ENCODE peak calls at places on chromosome 12, in five cellular contexts. One of them, this sample, is unnamed.

GRCh38 chr12:20097561-20097960 is 270.8 kb upstream of the PDE3A start:
- DNase-seq in tibial nerve: no peak
- DNase-seq in right cardiac atrium: no peak
- DNase-seq in GM23338: no peak
- DNase-seq in transverse colon: no peak
- DNase-seq in this sample: no peak

GRCh38 chr12:125418902-125419564 is 353.8 kb downstream of the AACS start:
- DNase-seq in right cardiac atrium: no peak
- DNase-seq in transverse colon: no peak
- DNase-seq in tibial nerve: no peak
- DNase-seq in GM23338: no peak
- DNase-seq in this sample: no peak

GRCh38 chr12:110578522-110579238 is 4.4 kb downstream of the PPTC7 start:
- DNase-seq in right cardiac atrium: no peak
- DNase-seq in transverse colon: no peak
- DNase-seq in GM23338: no peak
- DNase-seq in tibial nerve: no peak
- DNase-seq in this sample: no peak

GRCh38 chr12:13002301-13003097 is 2.4 kb upstream of the HEBP1 start:
- DNase-seq in transverse colon: no peak
- DNase-seq in tibial nerve: no peak
- DNase-seq in GM23338: no peak
- DNase-seq in right cardiac atrium: no peak
- DNase-seq in this sample: no peak

GRCh38 chr12:26135010-26135420 is 10.2 kb upstream of the BHLHE41 start:
- DNase-seq in transverse colon: peak
- DNase-seq in tibial nerve: no peak
- DNase-seq in GM23338: no peak
- DNase-seq in right cardiac atrium: no peak
- DNase-seq in this sample: no peak

GRCh38 chr12:50004696-50005095 is 20.6 kb downstream of the RACGAP1 start:
- DNase-seq in GM23338: no peak
- DNase-seq in right cardiac atrium: no peak
- DNase-seq in tibial nerve: no peak
- DNase-seq in transverse colon: no peak
- DNase-seq in this sample: no peak

GRCh38 chr12:51183816-51184215 is 10.9 kb upstream of the TFCP2 start:
- DNase-seq in transverse colon: peak
- DNase-seq in right cardiac atrium: no peak
- DNase-seq in tibial nerve: no peak
- DNase-seq in GM23338: peak
- DNase-seq in this sample: peak

GRCh38 chr12:107441906-107442305 is 243.7 kb upstream of the PWP1 start:
- DNase-seq in right cardiac atrium: no peak
- DNase-seq in GM23338: no peak
- DNase-seq in tibial nerve: no peak
- DNase-seq in transverse colon: no peak
- DNase-seq in this sample: no peak

GRCh38 chr12:32437095-32437515 is 37.7 kb downstream of the FGD4 start:
- DNase-seq in transverse colon: no peak
- DNase-seq in right cardiac atrium: no peak
- DNase-seq in tibial nerve: no peak
- DNase-seq in GM23338: no peak
- DNase-seq in this sample: no peak

GRCh38 chr12:92149563-92149962 is 3.9 kb upstream of the BTG1 start:
- DNase-seq in transverse colon: no peak
- DNase-seq in tibial nerve: no peak
- DNase-seq in GM23338: no peak
- DNase-seq in right cardiac atrium: no peak
- DNase-seq in this sample: no peak

GRCh38 chr12:107225626-107226025 is 132.3 kb upstream of the CRY1 start:
- DNase-seq in transverse colon: no peak
- DNase-seq in tibial nerve: no peak
- DNase-seq in GM23338: peak
- DNase-seq in right cardiac atrium: no peak
- DNase-seq in this sample: no peak

GRCh38 chr12:92928431-92928961 is 599 bp downstream of the EEA1 start:
- DNase-seq in GM23338: no peak
- DNase-seq in tibial nerve: peak
- DNase-seq in right cardiac atrium: peak
- DNase-seq in transverse colon: peak
- DNase-seq in this sample: peak

GRCh38 chr12:66491812-66492361 is 187.0 kb downstream of the GRIP1 start:
- DNase-seq in right cardiac atrium: no peak
- DNase-seq in transverse colon: no peak
- DNase-seq in tibial nerve: no peak
- DNase-seq in GM23338: no peak
- DNase-seq in this sample: no peak

GRCh38 chr12:124375789-124376175 is 80.9 kb downstream of the RFLNA start:
- DNase-seq in GM23338: no peak
- DNase-seq in transverse colon: no peak
- DNase-seq in tibial nerve: no peak
- DNase-seq in right cardiac atrium: no peak
- DNase-seq in this sample: no peak

GRCh38 chr12:129109174-129110001 is 256.1 kb downstream of the GLT1D1 start:
- DNase-seq in transverse colon: no peak
- DNase-seq in tibial nerve: no peak
- DNase-seq in GM23338: no peak
- DNase-seq in right cardiac atrium: no peak
- DNase-seq in this sample: no peak

GRCh38 chr12:55935742-55936151 is 4.8 kb downstream of the DGKA start:
- DNase-seq in GM23338: peak
- DNase-seq in tibial nerve: no peak
- DNase-seq in transverse colon: no peak
- DNase-seq in right cardiac atrium: peak
- DNase-seq in this sample: peak

GRCh38 chr12:103331643-103332042 is 164.1 kb downstream of the C12orf42 start:
- DNase-seq in GM23338: peak
- DNase-seq in transverse colon: no peak
- DNase-seq in right cardiac atrium: no peak
- DNase-seq in tibial nerve: no peak
- DNase-seq in this sample: no peak

GRCh38 chr12:14962797-14963196 is 1.4 kb upstream of the ARHGDIB start:
- DNase-seq in right cardiac atrium: no peak
- DNase-seq in tibial nerve: no peak
- DNase-seq in GM23338: no peak
- DNase-seq in transverse colon: no peak
- DNase-seq in this sample: no peak

GRCh38 chr12:68886636-68887572 is 46.1 kb downstream of the CPM start:
- DNase-seq in transverse colon: no peak
- DNase-seq in GM23338: no peak
- DNase-seq in right cardiac atrium: no peak
- DNase-seq in tibial nerve: no peak
- DNase-seq in this sample: no peak

GRCh38 chr12:27521066-27521465 is 2.9 kb upstream of the PPFIBP1 start:
- DNase-seq in transverse colon: no peak
- DNase-seq in GM23338: peak
- DNase-seq in tibial nerve: no peak
- DNase-seq in right cardiac atrium: peak
- DNase-seq in this sample: no peak

GRCh38 chr12:11727133-11727664 is 77.7 kb downstream of the ETV6 start:
- DNase-seq in tibial nerve: no peak
- DNase-seq in transverse colon: no peak
- DNase-seq in GM23338: no peak
- DNase-seq in right cardiac atrium: peak
- DNase-seq in this sample: no peak

GRCh38 chr12:96258451-96258933 is 64.3 kb downstream of the ELK3 start:
- DNase-seq in tibial nerve: no peak
- DNase-seq in GM23338: peak
- DNase-seq in transverse colon: no peak
- DNase-seq in right cardiac atrium: peak
- DNase-seq in this sample: peak

GRCh38 chr12:122990561-122990960 is 10.1 kb downstream of the ARL6IP4 start:
- DNase-seq in GM23338: no peak
- DNase-seq in tibial nerve: no peak
- DNase-seq in transverse colon: no peak
- DNase-seq in right cardiac atrium: peak
- DNase-seq in this sample: no peak

DNA sequence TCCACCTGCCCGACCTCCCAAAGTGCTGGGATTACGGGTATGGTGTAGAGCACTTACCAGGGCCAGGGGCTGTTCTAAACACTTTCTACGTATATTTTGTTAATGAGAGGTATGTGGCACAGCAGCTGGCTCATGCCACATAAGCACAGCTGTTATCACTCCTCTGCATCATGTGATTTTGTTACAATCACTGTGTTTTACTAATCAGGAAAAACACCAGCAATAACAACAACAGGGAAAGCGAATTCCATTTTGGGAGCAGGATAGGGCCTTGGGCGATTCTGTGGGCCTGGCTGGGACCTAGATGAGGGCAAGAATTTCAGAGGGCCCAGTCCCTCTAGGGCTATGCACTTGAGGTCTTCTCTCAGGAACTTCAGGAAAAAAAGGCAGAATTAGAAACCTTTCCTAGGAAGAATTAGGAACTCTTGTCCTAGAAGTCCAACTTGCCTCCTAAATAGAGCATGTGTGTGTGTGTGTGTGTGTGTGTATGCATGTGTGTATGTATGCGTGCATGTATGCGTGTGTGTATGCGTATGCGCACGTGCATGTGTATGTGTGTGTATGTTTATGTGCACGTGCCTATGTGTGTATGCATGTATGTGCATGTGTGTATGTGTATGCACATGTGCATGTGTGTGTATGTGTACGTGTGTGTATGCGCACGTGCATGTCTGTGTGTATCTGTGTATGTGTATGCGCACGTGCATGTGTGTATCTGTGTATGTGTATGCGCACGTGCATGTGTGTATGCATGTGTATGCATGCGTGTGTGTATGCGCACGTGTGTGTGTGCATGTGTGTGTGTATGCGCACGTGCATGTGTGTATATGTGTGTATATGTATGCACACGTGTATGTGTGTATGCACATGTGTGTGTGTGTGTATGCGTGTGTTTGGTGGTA is 41.8 kb upstream of the CORO1C start:
- DNase-seq in GM23338: no peak
- DNase-seq in transverse colon: no peak
- DNase-seq in tibial nerve: no peak
- DNase-seq in right cardiac atrium: no peak
- DNase-seq in this sample: no peak
- H3K27ac ChIP-seq in GM23338: no peak
- H3K27ac ChIP-seq in transverse colon: peak
- H3K27ac ChIP-seq in tibial nerve: no peak
- H3K27ac ChIP-seq in right cardiac atrium: peak
- H3K27ac ChIP-seq in this sample: peak

GRCh38 chr12:47992776-47993175 is 11.5 kb downstream of the COL2A1 start:
- DNase-seq in tibial nerve: no peak
- DNase-seq in GM23338: no peak
- DNase-seq in right cardiac atrium: no peak
- DNase-seq in transverse colon: no peak
- DNase-seq in this sample: no peak

GRCh38 chr12:47991592-47991991 is 12.7 kb downstream of the COL2A1 start:
- DNase-seq in transverse colon: no peak
- DNase-seq in tibial nerve: no peak
- DNase-seq in GM23338: no peak
- DNase-seq in right cardiac atrium: peak
- DNase-seq in this sample: no peak

GRCh38 chr12:47989666-47990065 is 14.6 kb downstream of the COL2A1 start:
- DNase-seq in right cardiac atrium: peak
- DNase-seq in transverse colon: no peak
- DNase-seq in tibial nerve: no peak
- DNase-seq in GM23338: no peak
- DNase-seq in this sample: no peak

GRCh38 chr12:47990351-47991105 is 13.7 kb downstream of the COL2A1 start:
- DNase-seq in transverse colon: no peak
- DNase-seq in GM23338: no peak
- DNase-seq in right cardiac atrium: no peak
- DNase-seq in tibial nerve: no peak
- DNase-seq in this sample: no peak

DNA sequence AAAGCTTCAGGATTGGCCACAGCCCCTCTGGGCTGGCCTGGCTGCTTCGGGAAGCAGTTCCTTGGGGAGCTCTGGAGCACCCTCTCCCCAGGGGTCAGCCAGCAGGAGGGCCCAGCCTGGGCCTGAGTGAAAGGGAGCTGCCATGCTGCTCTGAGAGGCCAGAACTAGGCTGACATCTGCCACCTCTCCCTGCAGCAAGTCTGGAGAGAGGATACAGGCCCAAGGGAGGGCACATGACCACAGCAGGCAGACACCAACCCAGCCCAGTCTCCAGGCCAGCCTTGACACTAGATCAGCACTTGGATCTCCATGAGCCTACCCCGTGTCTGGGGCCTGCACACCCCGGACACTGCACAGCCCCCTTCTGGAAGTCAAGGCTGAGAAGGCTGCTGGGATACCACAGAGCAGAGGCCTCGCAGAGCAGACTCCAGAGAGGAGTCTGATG is 13.1 kb downstream of the COL2A1 start:
- DNase-seq in GM23338: no peak
- DNase-seq in tibial nerve: no peak
- DNase-seq in transverse colon: no peak
- DNase-seq in right cardiac atrium: peak
- DNase-seq in this sample: no peak
- H3K27ac ChIP-seq in GM23338: no peak
- H3K27ac ChIP-seq in tibial nerve: no peak
- H3K27ac ChIP-seq in transverse colon: no peak
- H3K27ac ChIP-seq in right cardiac atrium: no peak
- H3K27ac ChIP-seq in this sample: no peak

GRCh38 chr12:101839324-101840283 is 8.8 kb upstream of the GNPTAB start:
- DNase-seq in tibial nerve: peak
- DNase-seq in transverse colon: peak
- DNase-seq in right cardiac atrium: no peak
- DNase-seq in GM23338: peak
- DNase-seq in this sample: peak
- H3K27ac ChIP-seq in tibial nerve: no peak
- H3K27ac ChIP-seq in transverse colon: no peak
- H3K27ac ChIP-seq in right cardiac atrium: no peak
- H3K27ac ChIP-seq in GM23338: no peak
- H3K27ac ChIP-seq in this sample: no peak

DNA sequence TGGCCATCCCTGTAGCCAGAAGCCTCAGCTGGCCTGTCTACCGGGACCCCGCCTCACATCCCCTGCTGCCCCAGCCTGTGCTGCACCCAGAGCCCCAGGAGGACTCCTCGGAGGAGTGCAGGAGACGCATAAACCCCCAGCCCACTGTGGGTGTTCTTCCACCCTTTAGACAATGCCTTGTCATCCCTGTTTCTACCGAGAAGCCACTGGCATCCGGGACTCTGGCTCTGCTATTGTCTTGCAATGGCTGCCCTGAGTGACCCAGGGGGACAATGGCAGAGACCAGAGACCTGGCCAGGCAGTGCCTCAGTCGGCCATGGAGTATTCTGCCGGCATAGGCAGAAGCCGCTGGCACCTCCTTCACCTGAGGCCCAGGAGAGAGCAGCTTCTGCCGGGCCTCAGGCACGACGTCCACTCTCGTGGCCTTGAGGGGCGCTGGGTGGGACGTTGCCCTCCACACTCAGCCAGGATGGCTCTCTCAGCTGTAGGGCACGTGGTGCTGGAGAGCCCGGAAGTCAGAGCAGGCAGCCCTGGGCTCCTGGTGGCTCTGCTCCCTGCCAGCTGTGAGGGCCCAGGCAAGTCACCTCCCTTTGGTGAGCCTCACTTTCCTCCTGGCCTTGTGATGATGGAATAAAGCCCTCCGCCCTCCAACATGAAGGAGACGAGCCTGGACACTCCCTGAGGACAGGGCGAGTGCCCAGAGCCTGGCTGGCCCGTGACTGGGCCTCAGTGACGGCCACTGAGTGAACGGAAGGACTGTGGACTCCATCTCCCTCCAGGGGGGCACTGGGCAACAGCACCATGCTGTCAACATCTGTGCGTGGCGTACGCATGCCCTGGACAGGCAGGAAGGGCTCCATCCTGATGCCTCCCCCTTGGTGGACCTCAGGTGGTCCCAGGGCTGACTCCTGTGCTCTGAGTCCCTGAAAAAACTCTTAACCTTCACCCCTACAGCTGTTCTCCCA is 41.0 kb downstream of the TRAFD1 start:
- DNase-seq in right cardiac atrium: no peak
- DNase-seq in tibial nerve: no peak
- DNase-seq in GM23338: no peak
- DNase-seq in transverse colon: no peak
- DNase-seq in this sample: no peak
- H3K27ac ChIP-seq in right cardiac atrium: no peak
- H3K27ac ChIP-seq in tibial nerve: no peak
- H3K27ac ChIP-seq in GM23338: no peak
- H3K27ac ChIP-seq in transverse colon: no peak
- H3K27ac ChIP-seq in this sample: no peak

This sample was measured in psoas muscle.